ENCODE peak calls at places on chromosome 11, in four cellular contexts. L is astrocyte of the cerebellum, S is IMR-90, Z is AG04450. A is an unnamed sample.

GRCh38 chr11:75077316-75077715 is 19.4 kb downstream of the OR2AT4 start:
- DNase-seq in L (no peak), S (peak; percentile 19), Z (no peak), A (no peak)

GRCh38 chr11:102138677-102139076 is 28.4 kb downstream of the YAP1 start:
- DNase-seq in L (peak; percentile 50), S (peak; percentile 92), Z (peak; percentile 67), A (peak; percentile 88)

GRCh38 chr11:1015826-1016565 is 20.5 kb downstream of the MUC6 start:
- DNase-seq in L (no peak), S (no peak), Z (no peak), A (no peak)

GRCh38 chr11:93059074-93059957 is 89.9 kb downstream of the MTNR1B start:
- DNase-seq in L (peak; percentile 82), S (peak; percentile 90), Z (peak; percentile 65), A (peak; percentile 69)

GRCh38 chr11:128779036-128779435 is 85.2 kb downstream of the FLI1 start:
- DNase-seq in L (no peak), S (peak; percentile 68), Z (no peak), A (no peak)

GRCh38 chr11:1368966-1369365 is 20.8 kb upstream of the BRSK2 start:
- DNase-seq in L (no peak), S (no peak), Z (no peak), A (no peak)

GRCh38 chr11:80007616-80008015 is 566.8 kb upstream of the TENM4 start:
- DNase-seq in L (no peak), S (no peak), Z (no peak), A (no peak)

GRCh38 chr11:14638561-14638960 is 5.0 kb upstream of the PDE3B start:
- DNase-seq in L (no peak), S (no peak), Z (no peak), A (no peak)

GRCh38 chr11:21545701-21546100 is 647.2 kb upstream of the ANO5 start:
- DNase-seq in L (no peak), S (no peak), Z (no peak), A (no peak)

GRCh38 chr11:12813371-12814225 is 139.4 kb downstream of the TEAD1 start:
- DNase-seq in L (no peak), S (peak; percentile 88), Z (peak; percentile 69), A (peak; percentile 89)

GRCh38 chr11:76680517-76681425 is 10.2 kb upstream of the LRRC32 start:
- DNase-seq in L (peak; percentile 45), S (peak; percentile 66), Z (no peak), A (peak; percentile 75)

GRCh38 chr11:113587318-113587739 is 112.1 kb upstream of the DRD2 start:
- DNase-seq in L (no peak), S (peak; percentile 4), Z (no peak), A (no peak)

GRCh38 chr11:41301023-41301422 is 158.4 kb downstream of the LRRC4C start:
- DNase-seq in L (peak; percentile 57), S (no peak), Z (no peak), A (no peak)

GRCh38 chr11:117143390-117143789 is 697 bp upstream of the PAFAH1B2 start:
- DNase-seq in L (peak; percentile 19), S (peak; percentile 59), Z (no peak), A (peak; percentile 58)

GRCh38 chr11:35709386-35709785 is 46.8 kb downstream of the TRIM44 start:
- DNase-seq in L (no peak), S (no peak), Z (no peak), A (no peak)

GRCh38 chr11:14908214-14908880 is 16.3 kb upstream of the CYP2R1 start:
- DNase-seq in L (no peak), S (peak; percentile 34), Z (no peak), A (peak; percentile 68)

GRCh38 chr11:7202412-7202811 is 49.3 kb upstream of the SYT9 start:
- DNase-seq in L (no peak), S (no peak), Z (no peak), A (no peak)
- TF ChIP-seq CTCF in L (no peak), S (no peak), Z (no peak), A (no peak)

GRCh38 chr11:69818243-69819108 is 740 bp downstream of the FGF3 start:
- DNase-seq in L (no peak), S (no peak), Z (no peak), A (no peak)

GRCh38 chr11:69819109-69819490 is at the start of gene FGF3:
- DNase-seq in L (no peak), S (no peak), Z (no peak), A (no peak)

GRCh38 chr11:69815973-69816372 is 3.2 kb downstream of the FGF3 start:
- DNase-seq in L (no peak), S (no peak), Z (no peak), A (no peak)

GRCh38 chr11:69816671-69817070 is 2.5 kb downstream of the FGF3 start:
- DNase-seq in L (no peak), S (no peak), Z (no peak), A (no peak)

GRCh38 chr11:69817265-69818236 is 1.7 kb downstream of the FGF3 start:
- DNase-seq in L (no peak), S (no peak), Z (no peak), A (no peak)
- H3K4me3 ChIP-seq in L (no peak overlapping the region), S (no peak overlapping the region), Z (no peak overlapping the region), A (no peak overlapping the region)

GRCh38 chr11:61654397-61654829 is 25.8 kb upstream of the DAGLA start:
- DNase-seq in L (no peak), S (no peak), Z (no peak), A (no peak)

GRCh38 chr11:61657566-61657965 is 22.6 kb upstream of the DAGLA start:
- DNase-seq in L (no peak), S (no peak), Z (no peak), A (no peak)

GRCh38 chr11:61656347-61657077 is 23.7 kb upstream of the DAGLA start:
- DNase-seq in L (no peak), S (no peak), Z (no peak), A (no peak)

DNA sequence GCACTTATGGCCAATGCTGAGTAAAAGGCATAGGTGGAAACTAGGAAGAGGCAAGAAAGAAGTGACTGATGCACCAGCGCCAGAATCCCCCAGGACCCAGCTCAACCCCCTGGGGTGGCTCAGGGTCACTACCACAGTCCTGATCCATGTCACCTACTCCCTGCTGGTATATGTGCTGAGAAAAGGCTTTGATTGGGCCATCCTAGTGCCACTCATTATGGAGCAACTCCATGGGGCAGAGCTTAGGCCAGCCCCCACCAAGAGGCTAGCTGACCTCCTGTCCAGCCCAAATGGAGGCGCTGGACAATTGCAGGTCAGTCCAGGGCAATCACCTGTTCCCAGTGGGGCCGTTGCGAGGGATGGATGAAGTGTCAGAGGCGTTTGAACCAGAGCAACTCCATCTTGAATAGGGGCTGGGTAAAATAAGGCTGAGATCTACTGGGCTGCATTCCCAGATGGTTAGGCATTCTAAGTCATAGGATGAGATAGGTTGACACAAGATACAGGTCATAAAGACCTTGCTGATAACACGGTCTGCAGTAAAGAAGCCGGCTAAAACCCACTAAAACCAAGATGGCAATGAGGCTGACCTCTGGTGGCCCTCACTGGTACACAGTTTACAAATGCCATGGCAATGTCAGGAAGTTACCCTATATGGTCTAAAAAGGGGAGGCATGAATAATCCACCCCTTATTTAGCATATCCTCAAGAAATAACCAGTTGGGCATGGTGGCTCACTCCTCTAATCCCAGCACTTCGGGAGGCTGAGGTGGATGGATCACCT is 20.6 kb upstream of the DAGLA start:
- DNase-seq in L (no peak), S (no peak), Z (no peak), A (no peak)
- TF ChIP-seq CTCF in L (no peak), S (no peak), Z (no peak), A (no peak)

DNA sequence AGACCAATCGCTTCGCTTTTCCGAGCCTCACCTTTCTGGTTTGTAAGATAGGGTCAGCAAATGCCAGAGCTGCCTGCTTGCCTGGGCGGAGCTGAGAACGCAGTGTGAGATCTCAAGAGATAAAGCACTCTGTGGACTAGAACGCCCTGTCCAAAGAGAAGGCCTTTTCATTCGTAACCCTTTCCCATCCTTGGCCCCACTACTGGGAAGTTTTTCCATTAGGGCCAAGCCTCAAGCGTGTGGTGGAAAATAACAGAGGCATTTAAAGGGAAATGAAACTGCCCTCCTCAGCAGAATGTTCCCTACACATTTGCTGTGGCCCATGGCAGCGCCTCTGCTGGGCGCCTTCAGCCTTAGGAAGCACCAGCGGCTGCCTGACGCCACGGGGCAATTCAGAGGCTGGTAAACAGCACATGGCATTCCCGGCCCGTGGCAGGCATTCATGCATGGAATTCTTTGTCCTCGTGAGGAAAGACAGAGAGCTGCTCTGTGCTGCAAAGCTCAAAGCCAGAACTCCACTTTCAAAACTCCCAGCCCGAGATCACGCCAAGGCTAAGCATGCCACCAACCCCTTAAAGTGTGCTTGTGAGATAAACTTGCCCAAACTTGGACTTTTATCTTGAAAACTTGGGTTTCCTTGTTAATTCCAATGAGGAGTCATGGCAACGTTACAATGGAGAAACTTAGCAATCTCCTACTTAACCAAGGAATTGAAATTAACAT is 38.1 kb downstream of the AHNAK start:
- DNase-seq in L (peak; percentile 22), S (peak; percentile 36), Z (no peak), A (peak; percentile 52)
- H3K4me3 ChIP-seq in L (no peak overlapping the region), S (no peak overlapping the region), Z (no peak overlapping the region), A (no peak overlapping the region)

GRCh38 chr11:97269527-97269926 is 879.7 kb downstream of the JRKL start:
- DNase-seq in L (no peak), S (no peak), Z (no peak), A (no peak)
- TF ChIP-seq CTCF in L (peak; percentile 20), S (no peak), Z (no peak), A (no peak)

GRCh38 chr11:10993640-10994039 is 135.8 kb upstream of the ZBED5 start:
- DNase-seq in L (no peak), S (no peak), Z (no peak), A (no peak)
- H3K4me3 ChIP-seq in L (no peak overlapping the region), S (no peak overlapping the region), Z (no peak overlapping the region), A (no peak overlapping the region)

A was measured in fibroblast of the aortic adventitia.